ENCODE peak calls at places on chromosomes 5 and 9, in eight cellular contexts. Q is upper lobe of left lung, L is adrenal gland, G is thyroid gland, U is endothelial cell of umbilical vein, A is heart left ventricle, B is sigmoid colon, F is HCT116. Z is an unnamed sample.

GRCh38 chr5:108801776-108802175 is 54.1 kb downstream of the FER start:
- DNase-seq in F (peak; percentile 84), G (no peak), L (no peak), A (no peak), B (no peak), Q (no peak), U (peak; percentile 84), Z (no peak)

GRCh38 chr5:163889369-163889768 is 383.9 kb downstream of the MAT2B start:
- DNase-seq in G (no peak), Q (no peak), A (no peak), B (no peak), U (no peak), F (no peak), L (no peak), Z (no peak)

GRCh38 chr5:167699434-167699833 is 592.0 kb upstream of the WWC1 start:
- DNase-seq in L (no peak), B (no peak), A (no peak), Q (no peak), F (peak; percentile 97), G (no peak), U (peak; percentile 27), Z (no peak)

GRCh38 chr9:22214021-22214420 is 204.9 kb upstream of the CDKN2B start:
- DNase-seq in F (no peak), A (no peak), G (no peak), B (no peak), U (no peak), L (no peak), Q (no peak), Z (no peak)

GRCh38 chr9:101478444-101478843 is 42.9 kb upstream of the ALDOB start:
- DNase-seq in B (no peak), G (no peak), A (no peak), F (no peak), U (no peak), L (no peak), Q (no peak), Z (no peak)

GRCh38 chr9:127424669-127424986 is 446 bp downstream of the ZNF79 start:
- DNase-seq in B (no peak), F (no peak), Q (no peak), L (no peak), A (no peak), U (no peak), G (no peak), Z (no peak)

GRCh38 chr5:91024727-91025126 is 358.4 kb downstream of the ARRDC3 start:
- DNase-seq in G (no peak), B (no peak), A (no peak), Q (no peak), U (no peak), F (no peak), L (peak; percentile 50), Z (no peak)

GRCh38 chr5:3105581-3105980 is 354.1 kb upstream of the IRX2 start:
- DNase-seq in L (no peak), G (no peak), B (no peak), Q (no peak), F (no peak), A (no peak), U (no peak), Z (no peak)

GRCh38 chr9:100590481-100590880 is 12.6 kb downstream of the CAVIN4 start:
- DNase-seq in G (no peak), L (no peak), U (peak; percentile 30), A (no peak), F (no peak), Q (no peak), B (no peak), Z (no peak)

GRCh38 chr5:110639307-110639902 is 87.1 kb downstream of the TMEM232 start:
- DNase-seq in B (no peak), F (no peak), G (no peak), L (no peak), U (no peak), A (no peak), Q (no peak), Z (no peak)

GRCh38 chr5:159965031-159965837 is 43.7 kb upstream of the TTC1 start:
- DNase-seq in U (peak; percentile 37), G (peak; percentile 55), F (peak; percentile 33), Q (no peak), B (no peak), L (peak; percentile 50), A (peak; percentile 53), Z (peak; percentile 64)

GRCh38 chr9:137169764-137170460 is at the start of gene LRRC26:
- DNase-seq in A (no peak), Q (peak; percentile 81), G (no peak), B (no peak), U (no peak), L (no peak), F (no peak), Z (no peak)

GRCh38 chr5:131944700-131945550 is 538 bp downstream of the MEIKIN start:
- DNase-seq in B (no peak), L (no peak), G (no peak), U (no peak), Q (peak; percentile 47), F (no peak), A (no peak), Z (no peak)

GRCh38 chr5:756171-756570 is 28.4 kb downstream of the ZDHHC11B start:
- DNase-seq in B (peak; percentile 60), G (no peak), U (no peak), Q (peak; percentile 76), L (no peak), A (peak; percentile 53), F (no peak), Z (peak; percentile 52)

GRCh38 chr5:854966-855743 is 4.4 kb upstream of the ZDHHC11 start:
- DNase-seq in U (no peak), Q (no peak), A (no peak), F (no peak), B (peak; percentile 56), L (no peak), G (no peak), Z (no peak)

GRCh38 chr5:54646285-54647101 is 128.9 kb downstream of the SNX18 start:
- DNase-seq in B (peak; percentile 92), U (peak; percentile 73), F (no peak), A (peak; percentile 78), Q (peak; percentile 66), L (peak; percentile 70), G (peak; percentile 83), Z (peak; percentile 83)

GRCh38 chr9:114733814-114734213 is 51.8 kb upstream of the TEX48 start:
- DNase-seq in G (no peak), A (no peak), B (no peak), L (no peak), U (no peak), F (no peak), Q (no peak), Z (no peak)

GRCh38 chr5:122915717-122916399 is 70.4 kb downstream of the SNX24 start:
- DNase-seq in L (no peak), Q (no peak), B (no peak), A (no peak), G (no peak), F (no peak), U (no peak), Z (no peak)

GRCh38 chr9:98263080-98263479 is 7.6 kb upstream of the TBC1D2 start:
- DNase-seq in F (no peak), B (no peak), Q (no peak), U (no peak), L (no peak), G (no peak), A (no peak), Z (no peak)

GRCh38 chr9:13863112-13863511 is 450.8 kb downstream of the NFIB start:
- DNase-seq in B (peak; percentile 90), G (peak; percentile 4), A (peak; percentile 72), F (no peak), U (no peak), Q (no peak), L (peak; percentile 31), Z (no peak)

GRCh38 chr5:133026664-133027153 is 360 bp upstream of the ZCCHC10 start:
- DNase-seq in B (no peak), A (no peak), L (no peak), F (no peak), Q (no peak), U (no peak), G (no peak), Z (no peak)
- H3K4me3 ChIP-seq in B (peak overlapping the region; percentile 86), A (peak overlapping the region; percentile 87), L (peak overlapping the region; percentile 72), F (peak overlapping the region; percentile 90), Q (peak overlapping the region; percentile 91), U (peak overlapping the region; percentile 55), G (no peak overlapping the region), Z (peak overlapping the region; percentile 97)

GRCh38 chr5:139273572-139274264 is 19.8 kb upstream of the MATR3 start:
- DNase-seq in B (peak; percentile 94), F (peak; percentile 74), L (peak; percentile 93), A (peak; percentile 89), G (peak; percentile 87), U (peak; percentile 81), Q (peak; percentile 98), Z (peak; percentile 83)
- TF ChIP-seq POLR2A in B (no peak), F (peak; percentile 95), L (peak; percentile 79), A (no peak), G (peak; percentile 54), U (peak; percentile 95), Q (no peak), Z (peak; percentile 32)

DNA sequence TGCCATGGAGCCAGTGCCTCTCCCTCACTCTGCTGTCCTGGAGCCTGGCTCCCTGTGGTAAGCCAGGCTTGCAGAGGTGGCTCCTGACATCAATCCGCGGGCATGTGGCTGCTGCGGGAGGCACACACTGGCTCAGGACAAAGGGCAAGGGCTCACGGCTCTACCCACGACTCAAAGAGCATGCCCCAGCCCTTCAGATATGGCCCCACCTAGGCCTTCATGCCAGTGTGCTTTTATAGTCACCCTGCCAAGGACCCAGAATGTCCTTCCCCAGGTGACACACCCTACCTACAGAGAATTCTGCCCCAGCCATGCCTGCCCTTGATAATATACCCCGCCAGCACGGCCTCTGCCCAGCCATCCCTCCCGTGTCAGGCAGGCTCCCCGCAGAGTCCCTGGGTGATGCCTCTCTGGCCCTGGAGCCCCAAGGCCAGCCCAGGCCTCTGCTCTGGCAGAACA is 1.6 kb downstream of the MGAT4B start:
- DNase-seq in Q (no peak), L (peak; percentile 71), F (no peak), U (no peak), A (no peak), B (peak; percentile 66), G (no peak), Z (peak; percentile 88)
- H3K4me3 ChIP-seq in Q (peak overlapping the region; percentile 79), L (peak overlapping the region; percentile 84), F (peak overlapping the region; percentile 68), U (peak overlapping the region; percentile 82), A (peak overlapping the region; percentile 100), B (peak overlapping the region; percentile 84), G (peak overlapping the region; percentile 53), Z (peak overlapping the region; percentile 97)

DNA sequence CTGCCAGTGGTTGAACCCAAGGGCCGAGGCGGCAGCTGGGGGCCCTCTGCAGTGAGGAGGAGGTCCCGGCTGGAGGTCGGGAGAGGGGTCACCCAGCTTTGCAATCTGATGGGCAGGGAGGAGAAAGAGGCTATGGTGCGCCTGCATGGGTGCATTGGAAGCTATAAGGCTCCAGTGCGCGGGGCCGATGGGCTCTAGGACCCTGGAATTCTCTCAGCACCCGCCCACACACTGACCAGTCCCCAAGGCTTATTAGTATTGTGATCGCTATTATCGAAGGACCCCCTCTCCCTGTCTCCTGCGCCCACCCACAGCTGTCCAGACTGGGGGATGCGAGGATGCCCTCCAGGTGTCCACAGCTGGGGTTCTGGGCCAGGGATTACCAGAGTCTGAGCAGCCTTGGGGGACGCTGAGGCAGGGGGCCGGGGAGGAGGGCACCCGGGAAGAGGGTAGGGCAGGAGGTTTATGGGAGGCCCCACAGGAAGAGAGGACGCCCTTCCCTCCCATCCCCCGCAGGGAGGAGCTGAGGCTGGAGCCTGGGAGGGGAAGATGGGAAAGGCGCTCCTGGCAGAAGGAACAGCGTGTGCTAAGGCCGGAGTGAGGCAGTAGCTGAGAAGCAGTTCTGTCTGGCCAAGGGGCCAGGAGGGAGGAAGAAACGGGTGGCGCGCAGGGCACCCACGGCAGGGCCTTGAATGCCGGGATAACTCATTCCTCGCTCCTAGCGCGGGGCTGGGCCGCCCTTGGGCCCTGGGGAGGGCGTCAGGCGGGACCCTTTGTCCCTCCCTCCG is 24.2 kb downstream of the C9orf50 start:
- DNase-seq in G (no peak), A (peak; percentile 70), U (no peak), L (no peak), F (peak; percentile 88), B (peak; percentile 92), Q (no peak), Z (no peak)
- TF ChIP-seq POLR2A in G (peak; percentile 17), A (no peak), U (no peak), L (peak; percentile 33), F (no peak), B (no peak), Q (no peak), Z (peak; percentile 34)

Z was measured in Peyer's patch.